ENCODE peak calls at places on chromosomes 2 and 18, in nine cellular contexts. W, Z, H, X, V, Y, J, M and C are unnamed samples.

GRCh38 chr18:10022365-10022764 is 108.5 kb downstream of the VAPA start:
- DNase-seq in M (no peak), J (no peak), Z (no peak), V (no peak), W (no peak), H (no peak), Y (no peak), X (no peak), C (no peak)

GRCh38 chr2:8662239-8662879 is 19.5 kb upstream of the ID2 start:
- DNase-seq in Y (peak), H (peak), W (peak), J (no peak), V (no peak), Z (peak), X (no peak), M (peak), C (no peak)

GRCh38 chr2:19623488-19623887 is 265.1 kb upstream of the OSR1 start:
- DNase-seq in J (no peak), W (no peak), V (no peak), H (no peak), M (peak), Z (peak), Y (peak), X (no peak), C (no peak)

GRCh38 chr2:126766897-126767296 is 110.9 kb downstream of the GYPC start:
- DNase-seq in Y (no peak), Z (no peak), V (no peak), J (no peak), W (no peak), M (no peak), H (no peak), X (no peak), C (no peak)

GRCh38 chr2:224901121-224901676 is 141.1 kb downstream of the DOCK10 start:
- DNase-seq in W (no peak), Z (no peak), X (no peak), V (no peak), M (no peak), H (no peak), J (no peak), Y (no peak), C (no peak)

GRCh38 chr18:46167971-46168370 is 63.8 kb downstream of the HAUS1 start:
- DNase-seq in Z (no peak), W (no peak), J (no peak), V (no peak), X (no peak), M (peak), H (no peak), Y (no peak), C (no peak)

GRCh38 chr2:204948822-204949221 is 403.5 kb downstream of the PARD3B start:
- DNase-seq in M (no peak), Z (no peak), J (no peak), V (no peak), X (no peak), W (no peak), H (no peak), Y (no peak), C (no peak)

GRCh38 chr2:48504647-48505327 is 25.2 kb upstream of the STON1 start:
- DNase-seq in Z (peak), J (no peak), Y (peak), M (no peak), W (no peak), H (no peak), X (no peak), V (no peak), C (no peak)

GRCh38 chr2:73112026-73112912 is 479 bp downstream of the RAB11FIP5 start:
- DNase-seq in Z (peak), H (no peak), Y (peak), W (no peak), M (no peak), X (no peak), V (peak), J (peak), C (no peak)

GRCh38 chr2:122203523-122203922 is 448.1 kb downstream of the TSN start:
- DNase-seq in W (peak), M (no peak), Y (peak), Z (no peak), V (no peak), H (no peak), J (no peak), X (no peak), C (no peak)

GRCh38 chr2:1259746-1260145 is 153.5 kb upstream of the TPO start:
- DNase-seq in W (no peak), X (no peak), V (no peak), Y (no peak), Z (no peak), J (no peak), H (no peak), M (no peak), C (no peak)

GRCh38 chr2:182522930-182523541 is 96.2 kb upstream of the PDE1A start:
- DNase-seq in V (no peak), W (no peak), M (no peak), J (no peak), Y (peak), H (no peak), Z (no peak), X (no peak), C (no peak)
- H3K4me3 ChIP-seq in V (no peak), W (no peak), M (no peak), J (peak), Y (no peak), H (no peak), Z (no peak), X (peak), C (no peak)

GRCh38 chr2:238811293-238811692 is 36.6 kb upstream of the TWIST2 start:
- DNase-seq in J (no peak), W (no peak), H (peak), M (no peak), Y (no peak), Z (no peak), X (no peak), V (no peak), C (no peak)
- H3K4me3 ChIP-seq in J (no peak), W (no peak), H (peak), M (no peak), Y (no peak), Z (no peak), X (no peak), V (no peak), C (no peak)

DNA sequence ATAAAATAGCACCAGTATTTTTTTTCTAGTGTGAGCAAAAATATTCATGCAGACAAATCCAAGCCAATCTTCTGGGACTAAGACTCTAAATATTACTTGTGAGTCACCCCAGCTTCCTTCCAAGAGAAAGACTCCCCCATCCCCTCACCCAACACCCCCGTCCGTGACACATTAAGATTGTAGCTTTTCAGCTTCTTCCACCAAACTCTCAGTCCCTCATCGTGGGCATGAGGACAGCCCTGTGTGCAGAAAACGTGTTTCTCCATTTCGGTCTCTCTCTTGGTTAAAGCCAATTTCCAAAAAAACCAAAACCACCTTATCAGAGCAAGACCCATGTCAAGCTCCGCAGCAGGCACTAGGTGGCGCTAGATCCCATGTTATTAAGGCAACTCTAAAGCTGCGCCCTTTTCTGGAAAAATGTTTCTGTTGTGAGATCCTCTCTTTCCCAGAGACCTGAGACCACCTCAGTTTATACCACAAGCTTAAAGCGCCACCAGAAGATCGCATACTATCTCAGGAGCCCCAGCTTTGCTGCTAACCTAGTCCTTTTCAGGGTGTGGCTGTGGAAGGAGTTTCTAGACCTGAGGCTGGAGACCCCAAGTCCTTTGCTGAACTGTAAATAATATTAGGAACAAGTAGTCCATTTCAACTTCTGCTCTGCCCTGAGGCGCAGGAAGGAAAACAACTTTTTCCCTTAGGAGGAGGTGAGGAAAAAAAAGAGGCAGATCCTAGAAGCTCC is 123.1 kb upstream of the LGALSL start:
- DNase-seq in X (peak), M (peak), Y (peak), H (peak), V (peak), W (peak), Z (peak), J (peak), C (peak)
- H3K4me3 ChIP-seq in X (peak), M (peak), Y (peak), H (peak), V (no peak), W (peak), Z (no peak), J (peak), C (no peak)

GRCh38 chr2:30041884-30042283 is 104.9 kb upstream of the YPEL5 start:
- DNase-seq in Y (no peak), M (no peak), W (no peak), V (no peak), X (no peak), H (no peak), Z (no peak), J (no peak), C (no peak)
- H3K4me3 ChIP-seq in Y (no peak), M (no peak), W (no peak), V (no peak), X (no peak), H (no peak), Z (no peak), J (no peak), C (no peak)

GRCh38 chr2:99648115-99648850 is 158.5 kb upstream of the REV1 start:
- DNase-seq in V (no peak), Y (peak), J (no peak), Z (no peak), X (peak), M (no peak), H (no peak), W (no peak), C (no peak)
- H3K4me3 ChIP-seq in V (no peak), Y (no peak), J (no peak), Z (no peak), X (no peak), M (no peak), H (no peak), W (no peak), C (no peak)